ENCODE peak calls at places on chromosomes 3 and 15, in ten cellular contexts. C is lung, Y is upper lobe of right lung, Z is heart right ventricle, W is uterus, A is cardiac muscle cell, S is OCI-LY7, H is gastrocnemius medialis, T is tibial artery, J is IMR-90. G is an unnamed sample. For H3K4me1, the result is how much of the 10 kb centered on the place peaks cover.

GRCh38 chr3:171044828-171045793 is 18.6 kb upstream of the SLC2A2 start:
- DNase-seq in Y (no peak), T (no peak), J (peak), A (peak), H (no peak), S (no peak), Z (no peak), W (no peak), C (peak), G (no peak)

GRCh38 chr3:60588806-60589205 is 662.4 kb downstream of the FHIT start:
- DNase-seq in S (no peak), Y (no peak), T (no peak), Z (no peak), J (peak), H (no peak), C (no peak), A (no peak), W (no peak), G (no peak)

GRCh38 chr3:66983101-66983500 is 15.0 kb upstream of the KBTBD8 start:
- DNase-seq in C (no peak), W (no peak), H (no peak), Z (no peak), T (no peak), Y (no peak), J (no peak), S (no peak), A (no peak), G (no peak)

GRCh38 chr3:12187448-12188327 is 29.0 kb upstream of the TIMP4 start:
- DNase-seq in H (no peak), T (peak), J (peak), Y (peak), C (no peak), S (no peak), Z (peak), A (peak), W (peak), G (no peak)

GRCh38 chr15:92833493-92834271 is 66.4 kb upstream of the CHD2 start:
- DNase-seq in W (no peak), A (no peak), S (no peak), Z (no peak), C (no peak), H (no peak), Y (no peak), T (no peak), J (no peak), G (no peak)

GRCh38 chr3:10753964-10754363 is 62.1 kb upstream of the SLC6A11 start:
- DNase-seq in T (no peak), Y (no peak), A (peak), Z (peak), J (peak), S (peak), H (no peak), W (no peak), C (no peak), G (no peak)

GRCh38 chr3:64063207-64063981 is 40.1 kb upstream of the PSMD6 start:
- DNase-seq in J (peak), A (peak), T (no peak), S (no peak), W (no peak), Z (no peak), C (no peak), Y (no peak), H (no peak), G (no peak)

GRCh38 chr3:115512565-115513410 is 110.5 kb upstream of the GAP43 start:
- DNase-seq in C (no peak), J (peak), H (no peak), A (peak), S (no peak), W (no peak), Z (peak), Y (peak), T (no peak), G (no peak)

GRCh38 chr3:11545186-11545851 is 98.4 kb downstream of the VGLL4 start:
- DNase-seq in S (no peak), W (no peak), J (no peak), A (no peak), Z (no peak), T (peak), Y (no peak), H (no peak), C (no peak), G (no peak)

GRCh38 chr15:85379403-85380131 is 836 bp upstream of the AKAP13 start:
- DNase-seq in J (no peak), C (peak), H (no peak), Y (no peak), A (no peak), W (no peak), T (no peak), S (peak), Z (no peak), G (no peak)

GRCh38 chr3:14169871-14170270 is 8.5 kb downstream of the XPC start:
- DNase-seq in A (no peak), H (no peak), J (peak), Y (no peak), Z (no peak), S (no peak), T (no peak), C (no peak), W (no peak), G (no peak)

GRCh38 chr3:3632439-3632838 is 166.8 kb upstream of the LRRN1 start:
- DNase-seq in J (no peak), Z (no peak), S (no peak), W (no peak), T (no peak), A (no peak), C (no peak), Y (no peak), H (no peak), G (no peak)

GRCh38 chr3:25836579-25836978 is 46.7 kb downstream of the OXSM start:
- DNase-seq in C (no peak), Y (no peak), Z (no peak), T (no peak), H (no peak), A (no peak), S (no peak), W (no peak), J (no peak), G (no peak)

GRCh38 chr3:121793078-121793477 is 41.8 kb downstream of the IQCB1 start:
- DNase-seq in T (no peak), J (no peak), W (no peak), Y (no peak), H (no peak), A (no peak), S (peak), C (no peak), Z (no peak), G (no peak)

GRCh38 chr3:163708428-163708827 is 1369.9 kb downstream of the SI start:
- DNase-seq in T (no peak), H (no peak), A (no peak), Z (no peak), S (no peak), J (no peak), W (no peak), Y (no peak), C (no peak), G (no peak)

GRCh38 chr3:54056521-54056920 is 65.8 kb upstream of the CACNA2D3 start:
- DNase-seq in S (no peak), A (no peak), W (no peak), J (no peak), H (no peak), T (no peak), Z (no peak), Y (no peak), C (no peak), G (no peak)

GRCh38 chr3:98021821-98022220 is 13.3 kb downstream of the GABRR3 start:
- DNase-seq in A (peak), S (no peak), Y (no peak), W (no peak), C (no peak), T (no peak), H (no peak), J (peak), Z (no peak), G (no peak)

GRCh38 chr3:195811756-195812155 is at the start of gene MUC4:
- DNase-seq in W (no peak), C (no peak), H (no peak), T (no peak), Y (no peak), Z (no peak), S (no peak), J (no peak), A (no peak), G (no peak)

GRCh38 chr3:195809291-195809785 is 2.4 kb downstream of the MUC4 start:
- DNase-seq in J (no peak), A (no peak), T (no peak), W (no peak), Z (no peak), Y (no peak), S (no peak), H (no peak), C (no peak), G (no peak)

GRCh38 chr3:195809796-195810454 is 1.8 kb downstream of the MUC4 start:
- DNase-seq in J (no peak), W (no peak), Z (no peak), S (no peak), C (no peak), H (no peak), Y (no peak), T (no peak), A (no peak), G (no peak)

GRCh38 chr3:195808741-195809290 is 2.9 kb downstream of the MUC4 start:
- DNase-seq in W (no peak), T (no peak), A (no peak), J (no peak), H (no peak), C (no peak), Y (no peak), Z (no peak), S (no peak), G (no peak)

GRCh38 chr3:195810455-195810845 is 1.3 kb downstream of the MUC4 start:
- DNase-seq in T (no peak), H (no peak), S (no peak), A (no peak), W (no peak), Z (no peak), Y (no peak), C (no peak), J (no peak), G (no peak)
- H3K4me1 ChIP-seq in T (under half), H (under half), S (under half), A (under half), W (under half), Z (under half), Y (under half), C (under half), J (under half), G (under half)

GRCh38 chr15:41578736-41579383 is 19.8 kb downstream of the TYRO3 start:
- DNase-seq in Y (no peak), C (no peak), H (no peak), W (no peak), S (no peak), Z (no peak), T (no peak), A (no peak), J (no peak), G (no peak)

GRCh38 chr15:41584636-41585139 is 25.7 kb downstream of the TYRO3 start:
- DNase-seq in W (no peak), C (no peak), J (no peak), A (peak), S (no peak), Z (no peak), Y (no peak), H (no peak), T (no peak), G (no peak)

GRCh38 chr15:41577863-41578735 is 19.1 kb downstream of the TYRO3 start:
- DNase-seq in S (no peak), Z (no peak), J (no peak), Y (no peak), C (no peak), A (no peak), W (no peak), H (no peak), T (no peak), G (no peak)

GRCh38 chr15:41583795-41584194 is 24.8 kb downstream of the TYRO3 start:
- DNase-seq in H (no peak), A (no peak), Z (no peak), W (no peak), Y (no peak), S (no peak), T (no peak), C (no peak), J (no peak), G (no peak)

DNA sequence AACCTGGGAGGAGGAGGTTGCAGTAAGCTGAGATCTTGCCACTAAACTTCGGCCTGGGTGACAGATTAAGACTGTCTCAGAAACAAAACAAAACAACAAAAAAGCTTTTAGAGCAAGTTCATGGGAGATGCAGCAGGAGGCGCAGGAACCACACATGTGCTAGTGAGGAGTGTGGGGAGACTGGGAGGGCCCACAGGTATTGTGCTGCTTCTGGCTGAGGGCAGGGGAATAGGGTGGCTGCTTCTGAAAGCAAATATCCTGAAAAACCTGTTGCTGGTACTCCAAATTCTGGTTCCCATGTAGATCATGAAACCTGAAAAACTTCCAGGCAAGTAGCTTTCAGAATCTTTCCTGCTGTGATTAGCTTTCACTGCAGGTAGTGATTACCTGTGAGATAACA is 22.1 kb downstream of the TYRO3 start:
- DNase-seq in J (no peak), Y (no peak), A (peak), C (no peak), Z (no peak), T (no peak), H (no peak), W (no peak), S (peak), G (no peak)
- TF ChIP-seq CTCF in J (peak), Y (peak), A (peak), C (no peak), Z (no peak), T (no peak), H (no peak), W (no peak), S (peak), G (no peak)

GRCh38 chr3:178705925-178706324 is 169.7 kb downstream of the KCNMB2 start:
- DNase-seq in S (no peak), Y (no peak), J (peak), Z (no peak), W (no peak), T (no peak), C (no peak), H (no peak), A (no peak), G (no peak)
- H3K27ac ChIP-seq in S (no peak), Y (no peak), J (no peak), Z (no peak), W (no peak), T (no peak), C (no peak), H (no peak), A (no peak), G (no peak)

DNA sequence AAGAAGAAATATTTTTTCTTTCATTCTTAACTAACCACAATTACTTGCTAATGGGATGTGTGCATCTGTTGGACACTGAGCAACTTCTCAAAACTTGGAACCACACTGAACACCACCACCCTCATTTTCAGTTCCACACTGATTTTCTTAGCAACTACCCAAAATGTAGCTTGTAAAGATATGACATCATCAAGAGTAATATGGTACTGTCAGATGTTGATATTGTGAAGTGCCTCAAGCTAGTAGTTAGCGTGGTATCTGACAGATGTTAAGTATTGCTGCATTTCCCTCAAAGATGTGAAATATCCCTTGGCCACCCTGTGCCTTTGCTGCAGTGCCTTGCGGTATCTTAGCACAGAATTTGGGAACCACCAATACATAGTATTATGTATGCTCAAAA is 9.3 kb downstream of the RFTN1 start:
- DNase-seq in A (no peak), S (peak), W (no peak), J (peak), Z (no peak), T (no peak), C (no peak), H (no peak), Y (no peak), G (no peak)
- H3K4me1 ChIP-seq in A (under half), S (half or more), W (under half), J (under half), Z (under half), T (under half), C (under half), H (under half), Y (under half), G (under half)

GRCh38 chr3:71978150-71978721 is 193.3 kb upstream of the PROK2 start:
- DNase-seq in A (no peak), T (no peak), Z (no peak), S (no peak), Y (no peak), H (no peak), W (no peak), J (no peak), C (no peak), G (no peak)
- TF ChIP-seq CTCF in A (no peak), T (no peak), Z (no peak), S (no peak), Y (no peak), H (no peak), W (no peak), J (no peak), C (no peak), G (no peak)

DNA sequence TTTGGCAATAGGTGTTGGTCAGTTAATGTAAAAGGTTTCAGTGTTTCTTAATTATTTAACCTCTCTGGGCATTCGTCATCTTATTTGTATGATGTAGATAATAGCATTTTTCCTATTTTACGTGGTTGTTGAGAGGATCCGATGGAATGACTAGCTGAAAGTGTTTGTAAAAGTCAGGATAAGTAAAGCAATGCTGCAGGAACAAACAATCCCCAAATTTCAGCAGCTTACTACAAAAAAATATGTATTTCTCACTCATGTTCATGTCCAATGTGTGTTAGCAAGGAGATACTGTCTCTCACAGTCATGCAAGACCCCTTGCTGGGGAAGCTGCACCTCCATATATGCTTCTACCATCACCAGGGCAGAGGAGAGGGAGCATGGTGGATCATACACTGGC is 38.7 kb downstream of the CEMIP start:
- DNase-seq in W (no peak), H (no peak), S (no peak), J (no peak), Y (no peak), C (no peak), Z (no peak), T (no peak), A (no peak), G (no peak)
- H3K27ac ChIP-seq in W (no peak), H (no peak), S (no peak), J (no peak), Y (no peak), C (no peak), Z (no peak), T (no peak), A (no peak), G (no peak)

DNA sequence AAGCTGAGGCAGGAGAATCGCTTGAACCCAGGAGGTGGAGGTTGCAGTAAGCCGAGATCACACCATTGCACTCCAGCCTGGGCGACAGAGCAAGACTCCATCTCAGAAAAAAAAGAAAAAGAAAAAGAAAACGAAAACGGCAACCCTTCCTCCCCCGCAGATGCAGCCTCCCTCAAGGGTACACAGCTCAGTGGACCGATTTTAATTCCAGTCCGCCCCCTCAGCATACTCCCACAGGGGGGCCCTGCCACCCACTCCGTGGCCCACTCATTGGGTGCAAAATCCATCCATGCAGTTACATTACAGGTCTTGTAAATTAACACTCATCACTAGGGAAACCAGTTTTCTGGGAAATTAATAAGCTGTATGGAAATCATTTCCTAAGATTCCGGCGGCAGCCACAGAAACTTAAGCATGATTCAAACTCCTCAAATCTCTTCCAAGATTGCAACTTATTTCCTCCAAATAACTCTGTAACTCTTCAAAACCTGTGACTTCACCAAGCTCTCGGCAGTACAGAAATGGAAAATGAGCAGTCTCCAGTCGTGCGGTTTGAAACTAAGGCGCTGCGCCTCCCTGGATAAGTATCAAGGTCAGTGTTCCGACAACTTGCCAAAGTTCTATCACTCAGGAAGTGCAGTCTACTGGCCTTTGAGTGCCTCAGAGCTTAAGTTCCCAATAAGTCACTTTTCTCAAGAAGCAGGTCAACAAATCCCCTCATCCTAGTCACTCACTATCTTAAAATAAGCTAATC is 24.6 kb upstream of the KLHL6 start:
- DNase-seq in W (peak), H (peak), A (peak), C (no peak), Z (peak), T (no peak), J (no peak), Y (no peak), S (peak), G (peak)
- H3K4me1 ChIP-seq in W (under half), H (under half), A (under half), C (under half), Z (under half), T (under half), J (under half), Y (under half), S (half or more), G (under half)

GRCh38 chr3:38655708-38656300 is 6.3 kb upstream of the SCN5A start:
- DNase-seq in W (no peak), S (peak), H (no peak), Z (no peak), C (no peak), T (no peak), J (peak), A (peak), Y (no peak), G (no peak)
- TF ChIP-seq CTCF in W (no peak), S (peak), H (no peak), Z (peak), C (no peak), T (no peak), J (peak), A (peak), Y (peak), G (peak)

DNA sequence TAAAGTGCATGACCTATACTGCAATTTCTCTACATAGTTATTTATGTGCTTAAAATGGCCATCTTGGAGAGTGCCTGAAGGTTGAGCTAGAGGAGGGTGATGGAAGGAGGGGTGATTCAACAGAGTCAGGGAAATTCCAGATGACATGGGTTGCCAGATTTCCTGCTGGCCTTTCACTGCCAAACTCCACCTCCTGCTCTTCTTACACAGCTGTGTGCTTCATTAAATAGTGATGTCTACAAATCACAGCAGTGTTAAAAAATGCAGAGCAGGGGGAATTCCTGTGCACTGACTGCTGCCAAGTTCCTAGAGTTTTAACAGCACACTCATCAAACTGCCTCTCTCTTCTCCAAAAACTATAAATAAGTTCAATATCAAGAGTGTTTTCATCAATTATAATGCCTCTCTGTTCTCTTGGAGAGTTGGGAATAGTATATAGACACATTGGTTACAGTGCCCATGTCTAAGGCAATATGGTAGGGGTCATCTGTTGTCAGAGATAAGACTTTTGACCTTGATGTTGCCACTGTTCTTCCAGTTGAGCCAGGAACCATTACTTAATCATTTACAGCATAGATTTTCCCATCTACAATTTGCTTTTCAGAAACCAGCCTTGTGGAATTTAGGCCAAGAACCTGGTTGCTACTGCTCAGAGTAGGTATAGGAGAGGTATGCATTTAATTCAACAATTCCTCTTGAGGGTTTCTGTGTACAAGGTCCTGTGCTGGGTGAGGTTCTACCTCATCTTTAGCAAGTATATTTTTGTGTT is 79.6 kb downstream of the TP63 start:
- DNase-seq in W (peak), Y (no peak), Z (no peak), T (no peak), C (peak), H (peak), A (peak), J (peak), S (no peak), G (no peak)
- H3K27ac ChIP-seq in W (no peak), Y (no peak), Z (peak), T (no peak), C (no peak), H (peak), A (no peak), J (no peak), S (no peak), G (no peak)

G was measured in right atrium auricular region.